ENCODE peak calls at places on chromosomes 7 and 10, in six cellular contexts. One of them, this sample, is unnamed.

GRCh38 chr10:6514180-6514579 is 65.9 kb downstream of the PRKCQ start:
- DNase-seq in breast epithelium: no peak
- DNase-seq in uterus: no peak
- DNase-seq in left lung: no peak
- DNase-seq in small intestine: no peak
- DNase-seq in psoas muscle: peak; percentile 60
- DNase-seq in this sample: no peak

GRCh38 chr7:32218741-32219283 is 148.6 kb upstream of the PDE1C start:
- DNase-seq in breast epithelium: no peak
- DNase-seq in uterus: no peak
- DNase-seq in left lung: no peak
- DNase-seq in small intestine: no peak
- DNase-seq in psoas muscle: no peak
- DNase-seq in this sample: no peak

GRCh38 chr10:95728535-95728934 is 27.4 kb upstream of the ENTPD1 start:
- DNase-seq in breast epithelium: no peak
- DNase-seq in uterus: no peak
- DNase-seq in left lung: no peak
- DNase-seq in small intestine: no peak
- DNase-seq in psoas muscle: no peak
- DNase-seq in this sample: no peak

GRCh38 chr10:51700228-51700835 is 937 bp upstream of the CSTF2T start:
- DNase-seq in breast epithelium: no peak
- DNase-seq in uterus: peak; percentile 23
- DNase-seq in left lung: no peak
- DNase-seq in small intestine: peak; percentile 28
- DNase-seq in psoas muscle: no peak
- DNase-seq in this sample: no peak

GRCh38 chr10:127934383-127934782 is 27.5 kb downstream of the PTPRE start:
- DNase-seq in breast epithelium: no peak
- DNase-seq in uterus: no peak
- DNase-seq in left lung: no peak
- DNase-seq in small intestine: no peak
- DNase-seq in psoas muscle: no peak
- DNase-seq in this sample: no peak

GRCh38 chr7:73718438-73718881 is 1.0 kb downstream of the STX1A start:
- DNase-seq in breast epithelium: no peak
- DNase-seq in uterus: no peak
- DNase-seq in left lung: no peak
- DNase-seq in small intestine: no peak
- DNase-seq in psoas muscle: no peak
- DNase-seq in this sample: no peak

GRCh38 chr7:132218876-132219275 is 357.4 kb downstream of the PLXNA4 start:
- DNase-seq in breast epithelium: no peak
- DNase-seq in uterus: no peak
- DNase-seq in left lung: no peak
- DNase-seq in small intestine: no peak
- DNase-seq in psoas muscle: no peak
- DNase-seq in this sample: no peak

GRCh38 chr7:51977913-51978312 is 661.3 kb upstream of the COBL start:
- DNase-seq in breast epithelium: no peak
- DNase-seq in uterus: no peak
- DNase-seq in left lung: no peak
- DNase-seq in small intestine: no peak
- DNase-seq in psoas muscle: no peak
- DNase-seq in this sample: no peak

GRCh38 chr7:78345979-78346378 is 547.4 kb downstream of the PHTF2 start:
- DNase-seq in breast epithelium: no peak
- DNase-seq in uterus: no peak
- DNase-seq in left lung: peak; percentile 70
- DNase-seq in small intestine: no peak
- DNase-seq in psoas muscle: no peak
- DNase-seq in this sample: no peak

GRCh38 chr10:30784896-30785605 is 155.5 kb upstream of the LYZL2 start:
- DNase-seq in breast epithelium: peak; percentile 44
- DNase-seq in uterus: peak; percentile 76
- DNase-seq in left lung: peak; percentile 77
- DNase-seq in small intestine: peak; percentile 21
- DNase-seq in psoas muscle: peak; percentile 92
- DNase-seq in this sample: no peak

GRCh38 chr10:3195706-3196105 is 23.1 kb upstream of the PITRM1 start:
- DNase-seq in breast epithelium: no peak
- DNase-seq in uterus: no peak
- DNase-seq in left lung: no peak
- DNase-seq in small intestine: no peak
- DNase-seq in psoas muscle: no peak
- DNase-seq in this sample: no peak

GRCh38 chr10:71818674-71819260 is 32.3 kb downstream of the PSAP start:
- DNase-seq in breast epithelium: no peak
- DNase-seq in uterus: no peak
- DNase-seq in left lung: no peak
- DNase-seq in small intestine: no peak
- DNase-seq in psoas muscle: no peak
- DNase-seq in this sample: no peak

GRCh38 chr7:94980418-94981142 is 73.2 kb downstream of the PPP1R9A start:
- DNase-seq in breast epithelium: no peak
- DNase-seq in uterus: no peak
- DNase-seq in left lung: no peak
- DNase-seq in small intestine: peak; percentile 20
- DNase-seq in psoas muscle: no peak
- DNase-seq in this sample: no peak

GRCh38 chr10:86700851-86701617 is 32.7 kb downstream of the LDB3 start:
- DNase-seq in breast epithelium: no peak
- DNase-seq in uterus: no peak
- DNase-seq in left lung: no peak
- DNase-seq in small intestine: no peak
- DNase-seq in psoas muscle: peak; percentile 40
- DNase-seq in this sample: no peak

GRCh38 chr7:20998309-20998708 is 211.6 kb upstream of the SP8 start:
- DNase-seq in breast epithelium: no peak
- DNase-seq in uterus: no peak
- DNase-seq in left lung: no peak
- DNase-seq in small intestine: no peak
- DNase-seq in psoas muscle: no peak
- DNase-seq in this sample: no peak

GRCh38 chr10:15237351-15237750 is 68.9 kb upstream of the NMT2 start:
- DNase-seq in breast epithelium: no peak
- DNase-seq in uterus: no peak
- DNase-seq in left lung: no peak
- DNase-seq in small intestine: peak; percentile 28
- DNase-seq in psoas muscle: no peak
- DNase-seq in this sample: peak; percentile 16

GRCh38 chr10:48480397-48481374 is 124.2 kb downstream of the ARHGAP22 start:
- DNase-seq in breast epithelium: no peak
- DNase-seq in uterus: no peak
- DNase-seq in left lung: no peak
- DNase-seq in small intestine: no peak
- DNase-seq in psoas muscle: no peak
- DNase-seq in this sample: no peak

GRCh38 chr10:10772411-10772810 is 245.3 kb upstream of the CELF2 start:
- DNase-seq in breast epithelium: no peak
- DNase-seq in uterus: no peak
- DNase-seq in left lung: no peak
- DNase-seq in small intestine: no peak
- DNase-seq in psoas muscle: no peak
- DNase-seq in this sample: no peak

GRCh38 chr7:148503900-148504487 is 86.6 kb upstream of the C7orf33 start:
- DNase-seq in breast epithelium: no peak
- DNase-seq in uterus: no peak
- DNase-seq in left lung: no peak
- DNase-seq in small intestine: peak; percentile 39
- DNase-seq in psoas muscle: no peak
- DNase-seq in this sample: no peak

GRCh38 chr7:22633286-22633953 is 93.6 kb upstream of the IL6 start:
- DNase-seq in breast epithelium: no peak
- DNase-seq in uterus: no peak
- DNase-seq in left lung: no peak
- DNase-seq in small intestine: no peak
- DNase-seq in psoas muscle: no peak
- DNase-seq in this sample: no peak

GRCh38 chr7:141441837-141442627 is 109.2 kb upstream of the AGK start:
- DNase-seq in breast epithelium: no peak
- DNase-seq in uterus: no peak
- DNase-seq in left lung: no peak
- DNase-seq in small intestine: no peak
- DNase-seq in psoas muscle: peak; percentile 58
- DNase-seq in this sample: no peak

GRCh38 chr7:3194501-3195141 is 106.4 kb upstream of the SDK1 start:
- DNase-seq in breast epithelium: no peak
- DNase-seq in uterus: no peak
- DNase-seq in left lung: no peak
- DNase-seq in small intestine: peak; percentile 28
- DNase-seq in psoas muscle: no peak
- DNase-seq in this sample: peak; percentile 78

GRCh38 chr10:131464789-131465188 is 153.3 kb upstream of the TCERG1L start:
- DNase-seq in breast epithelium: no peak
- DNase-seq in uterus: no peak
- DNase-seq in left lung: no peak
- DNase-seq in small intestine: no peak
- DNase-seq in psoas muscle: no peak
- DNase-seq in this sample: no peak

GRCh38 chr10:32878646-32879045 is 79.4 kb downstream of the ITGB1 start:
- DNase-seq in breast epithelium: no peak
- DNase-seq in uterus: no peak
- DNase-seq in left lung: no peak
- DNase-seq in small intestine: no peak
- DNase-seq in psoas muscle: no peak
- DNase-seq in this sample: no peak

GRCh38 chr7:94286111-94286510 is 108.6 kb upstream of the COL1A2 start:
- DNase-seq in breast epithelium: no peak
- DNase-seq in uterus: no peak
- DNase-seq in left lung: no peak
- DNase-seq in small intestine: no peak
- DNase-seq in psoas muscle: no peak
- DNase-seq in this sample: no peak

GRCh38 chr10:71638087-71638576 is 81.4 kb downstream of the C10orf105 start:
- DNase-seq in breast epithelium: no peak
- DNase-seq in uterus: no peak
- DNase-seq in left lung: peak; percentile 84
- DNase-seq in small intestine: peak; percentile 96
- DNase-seq in psoas muscle: no peak
- DNase-seq in this sample: no peak

DNA sequence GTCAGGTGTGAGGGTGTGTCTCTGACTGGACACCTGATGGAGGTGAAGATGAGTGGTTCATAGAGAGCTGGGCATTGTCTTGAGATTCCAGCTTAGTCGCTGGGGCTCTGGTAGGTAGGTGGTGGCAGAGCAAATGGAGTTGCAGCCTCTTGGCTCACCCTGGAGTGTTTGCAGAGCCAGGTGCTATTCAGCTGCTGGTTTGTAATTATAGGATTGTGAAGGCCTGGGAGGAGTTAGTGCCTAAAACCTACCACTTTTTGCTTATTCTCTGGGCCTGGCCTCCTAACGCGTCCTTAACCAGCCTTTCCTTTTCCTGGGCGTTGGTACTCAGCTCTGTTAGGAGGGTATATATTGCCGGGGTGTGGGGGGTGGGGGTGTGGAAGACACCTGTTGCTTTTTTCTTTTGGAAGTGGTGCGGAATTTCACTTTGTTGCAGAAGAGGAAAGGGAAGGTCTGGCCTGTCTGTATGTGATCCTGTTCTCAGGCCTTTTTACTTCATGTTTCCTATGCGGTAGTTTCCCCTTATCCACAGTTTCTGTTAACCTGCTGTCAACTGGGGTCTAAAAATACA is 3.2 kb downstream of the PPRC1 start:
- DNase-seq in breast epithelium: no peak
- DNase-seq in uterus: no peak
- DNase-seq in left lung: no peak
- DNase-seq in small intestine: no peak
- DNase-seq in psoas muscle: no peak
- DNase-seq in this sample: no peak
- H3K27me3 ChIP-seq in breast epithelium: no peaks in the 10 kb centered on the region
- H3K27me3 ChIP-seq in uterus: no peaks in the 10 kb centered on the region
- H3K27me3 ChIP-seq in left lung: no peaks in the 10 kb centered on the region
- H3K27me3 ChIP-seq in small intestine: no peaks in the 10 kb centered on the region
- H3K27me3 ChIP-seq in psoas muscle: no peaks in the 10 kb centered on the region
- H3K27me3 ChIP-seq in this sample: no peaks in the 10 kb centered on the region

DNA sequence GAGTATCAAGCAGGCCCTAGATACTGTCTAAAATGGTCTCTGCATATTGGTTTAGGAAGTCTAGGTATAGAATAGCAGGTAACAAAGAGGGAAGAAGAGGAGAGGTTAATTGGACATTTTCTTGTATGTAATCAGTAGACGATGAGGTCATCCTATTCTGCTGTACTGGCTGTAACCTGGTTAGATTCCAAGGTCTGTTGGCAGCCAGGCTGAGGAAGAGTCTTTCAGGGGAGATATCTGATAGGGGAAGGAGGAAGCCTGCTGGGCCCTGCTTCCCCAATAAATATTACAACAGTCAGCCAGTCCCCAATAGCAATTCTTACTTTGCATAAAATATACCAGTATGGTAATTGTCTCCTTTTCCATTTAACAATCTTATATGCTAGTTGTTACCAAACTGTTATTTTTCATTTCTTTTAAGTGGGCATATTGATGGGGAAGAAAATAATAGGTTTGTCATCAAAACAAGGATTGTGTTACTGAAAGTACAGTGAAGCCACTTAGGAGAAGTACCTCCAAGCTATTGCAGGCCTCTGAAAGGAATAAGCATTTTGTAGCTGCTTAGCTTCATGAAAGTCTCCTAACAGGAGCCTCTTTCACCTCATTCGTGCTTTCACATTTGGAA is 186.4 kb downstream of the LRRC4 start:
- DNase-seq in breast epithelium: peak; percentile 51
- DNase-seq in uterus: peak; percentile 48
- DNase-seq in left lung: no peak
- DNase-seq in small intestine: peak; percentile 79
- DNase-seq in psoas muscle: peak; percentile 70
- DNase-seq in this sample: no peak
- H3K27ac ChIP-seq in breast epithelium: peak overlapping the region; percentile 54
- H3K27ac ChIP-seq in uterus: peak overlapping the region; percentile 53
- H3K27ac ChIP-seq in left lung: no peak overlapping the region
- H3K27ac ChIP-seq in small intestine: no peak overlapping the region
- H3K27ac ChIP-seq in psoas muscle: peak overlapping the region; percentile 60
- H3K27ac ChIP-seq in this sample: no peak overlapping the region

GRCh38 chr7:1768835-1769234 is 98.8 kb downstream of the ELFN1 start:
- DNase-seq in breast epithelium: no peak
- DNase-seq in uterus: no peak
- DNase-seq in left lung: no peak
- DNase-seq in small intestine: no peak
- DNase-seq in psoas muscle: no peak
- DNase-seq in this sample: no peak
- H3K4me3 ChIP-seq in breast epithelium: no peak overlapping the region
- H3K4me3 ChIP-seq in uterus: no peak overlapping the region
- H3K4me3 ChIP-seq in left lung: no peak overlapping the region
- H3K4me3 ChIP-seq in small intestine: no peak overlapping the region
- H3K4me3 ChIP-seq in psoas muscle: no peak overlapping the region
- H3K4me3 ChIP-seq in this sample: no peak overlapping the region

GRCh38 chr7:69622960-69623359 is 24.7 kb downstream of the AUTS2 start:
- DNase-seq in breast epithelium: no peak
- DNase-seq in uterus: no peak
- DNase-seq in left lung: no peak
- DNase-seq in small intestine: no peak
- DNase-seq in psoas muscle: no peak
- DNase-seq in this sample: no peak
- H3K27me3 ChIP-seq in breast epithelium: no peaks in the 10 kb centered on the region
- H3K27me3 ChIP-seq in uterus: no peaks in the 10 kb centered on the region
- H3K27me3 ChIP-seq in left lung: no peaks in the 10 kb centered on the region
- H3K27me3 ChIP-seq in small intestine: no peaks in the 10 kb centered on the region
- H3K27me3 ChIP-seq in psoas muscle: no peaks in the 10 kb centered on the region
- H3K27me3 ChIP-seq in this sample: no peaks in the 10 kb centered on the region

This sample was measured in AG04450.